ENCODE peak calls at places on chromosomes 13 and 19, in five cellular contexts. Z is DMS153, V is choroid plexus epithelial cell, P is uterus, I is endothelial cell of umbilical vein. Q is an unnamed sample.

GRCh38 chr13:28830580-28830979 is 10.4 kb downstream of the MTUS2 start:
- DNase-seq in Z (no peak), V (no peak), P (no peak), I (no peak), Q (no peak)

GRCh38 chr19:42406111-42406510 is 16.0 kb upstream of the CNFN start:
- DNase-seq in I (no peak), V (no peak), P (no peak), Z (no peak), Q (no peak)

GRCh38 chr19:42270346-42271044 is 1.4 kb downstream of the CIC start:
- DNase-seq in I (peak), P (peak), Z (no peak), V (peak), Q (peak)

GRCh38 chr19:45717983-45718650 is 12.6 kb downstream of the FBXO46 start:
- DNase-seq in P (no peak), V (peak), I (no peak), Z (no peak), Q (peak)

GRCh38 chr13:66657165-66657895 is 572.8 kb downstream of the PCDH9 start:
- DNase-seq in V (peak), Z (peak), P (peak), I (peak), Q (peak)

GRCh38 chr19:2728783-2729387 is 7.7 kb upstream of the DIRAS1 start:
- DNase-seq in I (no peak), V (no peak), P (no peak), Z (no peak), Q (no peak)

GRCh38 chr13:31538067-31539042 is 201.0 kb upstream of the RXFP2 start:
- DNase-seq in I (peak), Z (no peak), V (peak), P (no peak), Q (peak)

GRCh38 chr13:106690779-106691178 is 122.8 kb upstream of the ARGLU1 start:
- DNase-seq in V (no peak), I (peak), P (no peak), Z (no peak), Q (peak)

GRCh38 chr19:18274776-18275356 is 614 bp upstream of the IQCN start:
- DNase-seq in V (peak), Z (no peak), P (peak), I (peak), Q (peak)

GRCh38 chr13:52447354-52447753 is 3.1 kb downstream of the VPS36 start:
- DNase-seq in I (no peak), Z (no peak), V (no peak), P (no peak), Q (no peak)

GRCh38 chr19:34490141-34490766 is 8.7 kb downstream of the WTIP start:
- DNase-seq in P (no peak), Z (no peak), I (no peak), V (no peak), Q (no peak)

GRCh38 chr19:29504454-29504853 is 21.3 kb upstream of the VSTM2B start:
- DNase-seq in Z (no peak), P (no peak), I (no peak), V (no peak), Q (no peak)

GRCh38 chr13:94860981-94861407 is 148.6 kb upstream of the SOX21 start:
- DNase-seq in Z (no peak), I (peak), V (peak), P (no peak), Q (peak)

GRCh38 chr19:6215701-6216235 is 64.0 kb downstream of the MLLT1 start:
- DNase-seq in I (no peak), P (peak), V (no peak), Z (no peak), Q (no peak)

GRCh38 chr13:110359840-110360301 is 52.8 kb downstream of the COL4A2 start:
- DNase-seq in V (peak), P (no peak), I (no peak), Z (no peak), Q (peak)

GRCh38 chr13:53068841-53069520 is 40.4 kb downstream of the OLFM4 start:
- DNase-seq in V (no peak), P (no peak), Z (no peak), I (no peak), Q (no peak)

GRCh38 chr19:16778796-16779411 is 50.3 kb upstream of the SIN3B start:
- DNase-seq in Z (no peak), I (peak), V (peak), P (peak), Q (peak)

GRCh38 chr13:43319617-43320444 is 296.4 kb downstream of the DNAJC15 start:
- DNase-seq in I (no peak), Z (no peak), V (no peak), P (no peak), Q (peak)

GRCh38 chr13:82947121-82948077 is 934.9 kb downstream of the SLITRK1 start:
- DNase-seq in I (no peak), Z (no peak), V (peak), P (no peak), Q (peak)

GRCh38 chr19:10404888-10405808 is 1.8 kb upstream of the CDC37 start:
- DNase-seq in I (no peak), Z (no peak), V (peak), P (no peak), Q (no peak)

GRCh38 chr19:37594982-37595382 is 306 bp downstream of the ZNF540 start:
- DNase-seq in Z (no peak), I (no peak), P (peak), V (peak), Q (peak)

GRCh38 chr13:33743438-33744368 is 74.2 kb upstream of the RFC3 start:
- DNase-seq in I (no peak), V (peak), P (no peak), Z (no peak), Q (no peak)

GRCh38 chr19:16566161-16566560 is 6.1 kb downstream of the SLC35E1 start:
- DNase-seq in Z (no peak), V (no peak), I (peak), P (no peak), Q (no peak)

GRCh38 chr13:59318320-59318930 is 845.3 kb downstream of the DIAPH3 start:
- DNase-seq in P (no peak), Z (peak), V (peak), I (peak), Q (peak)

GRCh38 chr19:39264306-39265290 is 3.6 kb upstream of the IFNL2 start:
- DNase-seq in P (no peak), V (no peak), I (no peak), Z (no peak), Q (no peak)

GRCh38 chr13:59111711-59112110 is 1052.0 kb downstream of the DIAPH3 start:
- DNase-seq in I (peak), V (peak), P (no peak), Z (no peak), Q (peak)

GRCh38 chr13:20353973-20354372 is 121.9 kb upstream of the GJB6 start:
- DNase-seq in Z (no peak), P (no peak), V (peak), I (no peak), Q (peak)

GRCh38 chr19:18280247-18281081 is 958 bp downstream of the JUND start:
- DNase-seq in I (peak), P (peak), V (peak), Z (peak), Q (peak)

GRCh38 chr13:46172531-46172991 is 9.4 kb downstream of the LCP1 start:
- DNase-seq in V (no peak), Z (no peak), P (no peak), I (no peak), Q (no peak)

GRCh38 chr13:64640002-64640401 is 2590.1 kb downstream of the PCDH9 start:
- DNase-seq in P (no peak), Z (peak), I (peak), V (peak), Q (no peak)

GRCh38 chr13:79457948-79458347 is 23.0 kb upstream of the NDFIP2 start:
- DNase-seq in V (peak), I (peak), Z (no peak), P (no peak), Q (peak)

GRCh38 chr13:36421447-36421846 is 10.8 kb upstream of the CCNA1 start:
- DNase-seq in P (no peak), V (peak), I (peak), Z (no peak), Q (peak)

GRCh38 chr19:33558846-33559245 is 37.3 kb upstream of the PEPD start:
- DNase-seq in I (no peak), V (no peak), Z (peak), P (no peak), Q (no peak)

Q was measured in amniotic epithelial cell.